ENCODE peak calls at places on chromosomes 6 and 20, in seven cellular contexts. A is NCI-H460; J is activated gamma-delta T cell; P is iris pigment epithelial cell; V is activated CD8-positive, alpha-beta memory T cell treated with anti-CD3 and anti-CD28 coated beads for 48 hours; G is activated CD4-positive, CD25-positive, alpha-beta regulatory T cell; T is ACHN. U is an unnamed sample.

GRCh38 chr6:44254201-44254956 is 2.9 kb downstream of the SLC35B2 start:
- DNase-seq in V (no peak), T (no peak), A (no peak), P (no peak), J (no peak), G (no peak), U (peak; percentile 63)

GRCh38 chr20:60201198-60201597 is 243.0 kb downstream of the CDH26 start:
- DNase-seq in G (no peak), P (no peak), T (no peak), J (no peak), V (no peak), A (no peak), U (no peak)

GRCh38 chr6:50936277-50936681 is 117.6 kb downstream of the TFAP2B start:
- DNase-seq in T (no peak), P (peak; percentile 29), A (no peak), V (no peak), G (no peak), J (no peak), U (no peak)

GRCh38 chr6:154222716-154223115 is 133.9 kb downstream of the IPCEF1 start:
- DNase-seq in P (no peak), J (no peak), G (no peak), A (no peak), T (no peak), V (no peak), U (no peak)

GRCh38 chr6:83770910-83771309 is 62.0 kb upstream of the SNAP91 start:
- DNase-seq in P (no peak), G (no peak), J (no peak), V (no peak), T (no peak), A (no peak), U (no peak)

GRCh38 chr6:154247119-154247814 is 109.3 kb downstream of the IPCEF1 start:
- DNase-seq in P (no peak), A (no peak), V (no peak), G (no peak), J (no peak), T (peak; percentile 16), U (no peak)

GRCh38 chr6:3601570-3601969 is 144.7 kb upstream of the SLC22A23 start:
- DNase-seq in T (no peak), J (no peak), A (no peak), P (no peak), V (no peak), G (no peak), U (no peak)

GRCh38 chr6:147949981-147950622 is 392.5 kb upstream of the SASH1 start:
- DNase-seq in P (peak; percentile 69), J (no peak), V (no peak), T (no peak), A (no peak), G (no peak), U (no peak)

GRCh38 chr6:157814883-157815282 is 8.2 kb upstream of the SNX9 start:
- DNase-seq in J (no peak), G (no peak), A (no peak), V (no peak), P (no peak), T (no peak), U (no peak)

GRCh38 chr20:39004508-39004907 is 42.4 kb downstream of the DHX35 start:
- DNase-seq in P (no peak), T (no peak), J (no peak), A (no peak), G (peak; percentile 38), V (no peak), U (no peak)

GRCh38 chr6:152112503-152113261 is 305.2 kb downstream of the ESR1 start:
- DNase-seq in J (no peak), V (no peak), A (no peak), G (no peak), T (no peak), P (no peak), U (no peak)

GRCh38 chr6:91298543-91299145 is 711.8 kb upstream of the MAP3K7 start:
- DNase-seq in A (no peak), G (no peak), J (no peak), P (no peak), V (no peak), T (no peak), U (peak; percentile 58)

GRCh38 chr20:3679749-3680700 is 1.8 kb downstream of the ADAM33 start:
- DNase-seq in J (no peak), T (no peak), A (no peak), G (no peak), P (peak; percentile 43), V (no peak), U (no peak)

GRCh38 chr20:23049933-23050838 is 714 bp upstream of the THBD start:
- DNase-seq in A (peak; percentile 58), G (no peak), P (peak; percentile 15), J (no peak), V (no peak), T (peak; percentile 46), U (no peak)

GRCh38 chr20:63181226-63181625 is 34.7 kb downstream of the YTHDF1 start:
- DNase-seq in A (no peak), V (no peak), P (no peak), J (no peak), G (no peak), T (no peak), U (no peak)

GRCh38 chr6:43150051-43150751 is 20.9 kb upstream of the SRF start:
- DNase-seq in V (no peak), A (no peak), P (no peak), J (no peak), G (no peak), T (no peak), U (no peak)